ENCODE peak calls at places on chromosome 15, in four cellular contexts. W, C, H and B are unnamed samples.

GRCh38 chr15:78810377-78811123 is 714 bp downstream of the ADAMTS7 start:
- DNase-seq in W (peak; percentile 35), C (no peak), H (peak; percentile 45), B (no peak)

GRCh38 chr15:101111570-101112262 is 140.1 kb downstream of the CHSY1 start:
- DNase-seq in W (no peak), C (no peak), H (no peak), B (no peak)

GRCh38 chr15:101474983-101475382 is 14.5 kb downstream of the PCSK6 start:
- DNase-seq in W (no peak), C (no peak), H (no peak), B (no peak)

GRCh38 chr15:95266481-95267061 is 1035.2 kb downstream of the MCTP2 start:
- DNase-seq in W (peak; percentile 45), C (no peak), H (peak; percentile 66), B (no peak)

GRCh38 chr15:86077070-86077469 is 2.6 kb upstream of the AGBL1 start:
- DNase-seq in W (no peak), C (no peak), H (no peak), B (no peak)

GRCh38 chr15:41928100-41928499 is 34.2 kb upstream of the SPTBN5 start:
- DNase-seq in W (no peak), C (no peak), H (peak; percentile 34), B (peak; percentile 20)

GRCh38 chr15:61051570-61052031 is 177.5 kb downstream of the RORA start:
- DNase-seq in W (peak; percentile 78), C (no peak), H (peak; percentile 70), B (no peak)

GRCh38 chr15:89140595-89140994 is 52.3 kb downstream of the ABHD2 start:
- DNase-seq in W (no peak), C (no peak), H (no peak), B (no peak)

GRCh38 chr15:42137461-42138261 is 18.8 kb downstream of the PLA2G4F start:
- DNase-seq in W (peak; percentile 50), C (peak; percentile 44), H (peak; percentile 66), B (no peak)

GRCh38 chr15:60949034-60949977 is 279.8 kb downstream of the RORA start:
- DNase-seq in W (peak; percentile 76), C (no peak), H (no peak), B (no peak)

GRCh38 chr15:89105147-89105546 is 16.9 kb downstream of the ABHD2 start:
- DNase-seq in W (peak; percentile 99), C (no peak), H (peak; percentile 90), B (no peak)

GRCh38 chr15:60575995-60576394 is 97.1 kb upstream of the ICE2 start:
- DNase-seq in W (peak; percentile 58), C (no peak), H (no peak), B (no peak)

GRCh38 chr15:48020166-48020565 is 100.6 kb upstream of the SLC24A5 start:
- DNase-seq in W (no peak), C (no peak), H (no peak), B (peak; percentile 16)

GRCh38 chr15:45023659-45024320 is 795 bp downstream of the SORD start:
- DNase-seq in W (peak; percentile 5), C (peak; percentile 32), H (peak; percentile 37), B (no peak)

GRCh38 chr15:91043190-91043874 is 20.9 kb upstream of the VPS33B start:
- DNase-seq in W (no peak), C (no peak), H (no peak), B (no peak)

GRCh38 chr15:34116620-34117019 is 14.7 kb downstream of the PGBD4 start:
- DNase-seq in W (no peak), C (no peak), H (no peak), B (no peak)

GRCh38 chr15:22811640-22812039 is 25.2 kb downstream of the NIPA1 start:
- DNase-seq in W (peak; percentile 12), C (no peak), H (no peak), B (no peak)

GRCh38 chr15:98025237-98025636 is 64.7 kb downstream of the ARRDC4 start:
- DNase-seq in W (peak; percentile 0), C (no peak), H (peak; percentile 93), B (no peak)

GRCh38 chr15:69285834-69286233 is 12.9 kb upstream of the PAQR5 start:
- DNase-seq in W (no peak), C (no peak), H (no peak), B (no peak)

GRCh38 chr15:31465083-31465955 is 138.7 kb downstream of the KLF13 start:
- DNase-seq in W (no peak), C (no peak), H (no peak), B (no peak)

GRCh38 chr15:58165661-58166060 is 27.5 kb downstream of the AQP9 start:
- DNase-seq in W (peak; percentile 9), C (peak; percentile 48), H (peak; percentile 40), B (no peak)

GRCh38 chr15:77183066-77183465 is 112.2 kb upstream of the TSPAN3 start:
- DNase-seq in W (no peak), C (no peak), H (no peak), B (no peak)

GRCh38 chr15:77180270-77180669 is 109.4 kb upstream of the TSPAN3 start:
- DNase-seq in W (no peak), C (no peak), H (no peak), B (no peak)

GRCh38 chr15:77179541-77179998 is 108.7 kb upstream of the TSPAN3 start:
- DNase-seq in W (no peak), C (no peak), H (no peak), B (peak; percentile 74)

GRCh38 chr15:77180757-77181156 is 109.8 kb upstream of the TSPAN3 start:
- DNase-seq in W (peak; percentile 73), C (no peak), H (no peak), B (no peak)

GRCh38 chr15:77181305-77182074 is 110.6 kb upstream of the TSPAN3 start:
- DNase-seq in W (no peak), C (no peak), H (no peak), B (peak; percentile 82)
- TF ChIP-seq FOS in W (no peak), C (no peak), H (no peak), B (no peak)

GRCh38 chr15:83283813-83284562 is 476 bp downstream of the BNC1 start:
- DNase-seq in W (no peak), C (no peak), H (peak; percentile 42), B (no peak)
- H3K4me3 ChIP-seq in W (peak overlapping the region; percentile 24), C (no peak overlapping the region), H (peak overlapping the region; percentile 57), B (no peak overlapping the region)

DNA sequence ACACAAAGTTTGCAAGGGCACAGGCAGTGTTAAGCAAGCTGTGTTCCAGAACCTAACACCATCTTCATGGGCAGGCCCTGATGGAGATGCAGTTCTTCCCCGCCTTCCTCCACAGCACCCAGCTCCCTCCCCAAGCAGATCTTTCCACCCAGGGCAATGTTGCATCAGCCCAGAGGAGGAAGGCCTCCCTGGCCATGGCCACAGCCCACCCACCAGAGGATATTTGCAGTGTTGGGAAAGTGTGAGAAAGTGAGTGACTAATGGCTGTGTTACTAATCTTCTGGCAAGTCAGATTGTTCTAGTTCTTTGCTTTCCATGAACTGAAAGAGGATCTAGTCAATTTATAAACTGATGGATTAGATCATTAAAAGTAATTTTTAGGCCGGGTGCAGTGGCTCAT is 42.0 kb upstream of the ATP10A start:
- DNase-seq in W (peak; percentile 88), C (no peak), H (no peak), B (no peak)
- TF ChIP-seq FOS in W (peak; percentile 37), C (no peak), H (no peak), B (no peak)

DNA sequence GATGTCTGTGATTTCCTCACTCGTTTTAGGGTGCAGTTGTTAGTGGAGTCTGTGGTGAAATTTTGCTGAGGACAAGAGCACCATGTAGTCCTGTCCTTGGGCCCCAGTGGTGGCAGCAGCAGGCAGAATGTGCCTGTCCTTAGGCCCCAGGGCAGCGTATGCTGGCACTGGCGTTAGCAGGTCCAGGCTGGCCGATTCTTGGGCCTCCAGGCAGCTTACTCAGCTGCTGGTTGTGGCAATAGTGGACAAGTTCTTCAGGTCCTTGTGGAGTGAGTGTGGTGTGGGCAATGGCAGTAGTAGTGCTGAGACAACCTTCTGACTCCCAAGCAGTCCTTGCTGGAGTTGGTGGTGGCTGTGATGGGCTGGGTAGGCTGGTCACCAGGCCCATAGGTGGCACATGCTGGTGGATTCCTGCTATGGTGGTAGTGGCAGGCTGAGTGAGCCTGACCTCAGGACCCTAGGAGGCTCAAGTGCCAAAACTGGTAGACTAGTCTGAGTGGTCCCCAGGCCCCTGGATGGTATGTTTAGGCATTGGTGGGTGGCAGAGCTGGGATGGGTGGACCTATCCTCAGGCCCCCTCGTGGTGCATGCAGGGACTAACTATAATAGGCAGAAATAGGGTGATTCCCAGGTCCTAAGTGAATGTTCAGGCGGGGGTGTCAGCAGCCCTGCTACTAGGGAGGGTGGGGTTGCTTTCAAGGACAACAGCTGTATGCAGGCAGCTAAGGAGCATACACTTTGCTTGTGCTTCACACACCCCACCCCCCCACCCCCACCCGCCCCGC is 56.3 kb downstream of the TNFAIP8L3 start:
- DNase-seq in W (no peak), C (peak; percentile 47), H (no peak), B (no peak)
- H3K4me3 ChIP-seq in W (no peak overlapping the region), C (peak overlapping the region; percentile 42), H (no peak overlapping the region), B (no peak overlapping the region)

GRCh38 chr15:46946953-46947352 is 770.4 kb upstream of the SEMA6D start:
- DNase-seq in W (no peak), C (no peak), H (no peak), B (no peak)
- TF ChIP-seq FOS in W (no peak), C (no peak), H (no peak), B (no peak)

DNA sequence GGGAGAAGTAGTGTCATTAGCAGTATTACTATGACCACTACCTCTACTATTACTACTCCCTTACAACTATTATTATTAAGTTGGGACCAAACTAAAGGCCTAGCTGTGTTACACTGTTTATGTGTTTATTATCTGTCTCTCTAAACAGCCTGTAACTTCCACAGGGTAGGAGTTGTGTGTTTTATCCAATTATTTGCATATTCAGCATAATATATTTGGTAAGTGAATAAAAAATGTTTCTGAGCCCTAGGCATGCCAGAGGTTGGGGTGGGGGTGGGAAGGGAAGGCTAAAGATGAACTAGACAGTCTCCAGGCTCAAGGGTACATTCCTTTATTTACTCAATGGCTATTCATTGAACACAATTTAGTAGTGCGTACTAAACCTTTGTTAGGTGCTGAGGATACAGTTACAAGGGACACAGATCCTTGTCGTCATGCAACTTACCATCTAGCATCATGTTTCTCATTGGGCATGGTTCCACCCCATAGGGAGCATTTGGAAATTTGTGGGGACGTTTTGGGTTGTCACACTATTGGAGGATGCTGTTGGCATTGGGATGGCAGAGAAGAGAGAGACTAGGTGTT is 429.0 kb upstream of the ONECUT1 start:
- DNase-seq in W (no peak), C (no peak), H (no peak), B (no peak)
- H3K4me3 ChIP-seq in W (no peak overlapping the region), C (no peak overlapping the region), H (no peak overlapping the region), B (no peak overlapping the region)

DNA sequence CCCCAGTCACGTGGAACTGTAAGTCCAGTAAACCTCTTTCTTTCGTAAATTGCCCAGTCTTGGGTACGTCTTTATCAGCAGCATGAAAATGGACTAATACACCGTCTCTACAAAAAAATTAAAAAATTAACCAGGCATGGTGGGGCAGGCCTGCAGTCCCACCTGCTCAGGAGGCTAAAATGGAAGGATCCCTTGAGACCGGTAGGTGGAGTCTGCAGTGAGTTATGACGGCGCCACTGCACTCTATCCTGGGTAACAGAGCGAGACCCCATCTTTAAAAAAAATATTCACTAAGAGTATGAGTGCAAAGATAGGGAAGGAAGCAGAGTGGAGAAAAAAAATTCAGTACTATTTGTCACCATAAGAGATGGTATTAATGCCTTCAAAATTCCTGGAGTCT is 25.6 kb downstream of the SEC11A start:
- DNase-seq in W (no peak), C (no peak), H (no peak), B (no peak)
- TF ChIP-seq FOS in W (no peak), C (no peak), H (no peak), B (no peak)

GRCh38 chr15:66369773-66370651 is 13.5 kb upstream of the TIPIN start:
- DNase-seq in W (peak; percentile 20), C (peak; percentile 27), H (peak; percentile 92), B (peak; percentile 68)
- H3K4me3 ChIP-seq in W (no peak overlapping the region), C (no peak overlapping the region), H (peak overlapping the region; percentile 22), B (peak overlapping the region; percentile 20)

GRCh38 chr15:99324082-99324620 is 72.9 kb downstream of the LRRC28 start:
- DNase-seq in W (peak; percentile 83), C (no peak), H (peak; percentile 60), B (peak; percentile 62)
- TF ChIP-seq FOS in W (peak; percentile 62), C (no peak), H (no peak), B (no peak)